ENCODE peak calls at places on chromosomes 13 and 19, in eight cellular contexts. M, N, V, H, J, E, O and U are unnamed samples.

GRCh38 chr13:19737844-19738557 is 44.7 kb downstream of the PSPC1 start:
- DNase-seq in M (no peak), N (peak; percentile 24), V (no peak), H (no peak), J (no peak), E (no peak), O (no peak), U (no peak)

GRCh38 chr13:65966991-65967451 is 1263.1 kb downstream of the PCDH9 start:
- DNase-seq in M (no peak), N (peak; percentile 36), V (no peak), H (no peak), J (no peak), E (peak; percentile 5), O (no peak), U (peak; percentile 70)

GRCh38 chr13:110345701-110346100 is 38.6 kb downstream of the COL4A2 start:
- DNase-seq in M (no peak), N (no peak), V (no peak), H (no peak), J (no peak), E (no peak), O (no peak), U (no peak)

GRCh38 chr13:103694033-103694432 is 627.8 kb upstream of the SLC10A2 start:
- DNase-seq in M (no peak), N (no peak), V (no peak), H (no peak), J (no peak), E (peak; percentile 16), O (no peak), U (peak; percentile 44)

GRCh38 chr13:111993701-111994100 is 73.2 kb upstream of the SOX1 start:
- DNase-seq in M (no peak), N (no peak), V (no peak), H (no peak), J (no peak), E (no peak), O (no peak), U (no peak)

GRCh38 chr13:110713981-110714797 is 689 bp downstream of the ING1 start:
- DNase-seq in M (peak; percentile 34), N (peak; percentile 52), V (peak; percentile 61), H (peak; percentile 78), J (no peak), E (peak; percentile 70), O (peak; percentile 74), U (peak; percentile 39)

GRCh38 chr13:20714563-20715339 is 11.3 kb downstream of the IL17D start:
- DNase-seq in M (no peak), N (peak; percentile 82), V (peak; percentile 60), H (peak; percentile 79), J (no peak), E (no peak), O (no peak), U (no peak)

GRCh38 chr19:47113446-47114348 is at the start of gene ZC3H4:
- DNase-seq in M (peak; percentile 94), N (peak; percentile 86), V (peak; percentile 96), H (peak; percentile 97), J (peak; percentile 90), E (peak; percentile 92), O (peak; percentile 96), U (peak; percentile 95)

GRCh38 chr19:34712606-34713261 is 21.3 kb upstream of the ZNF181 start:
- DNase-seq in M (peak; percentile 53), N (peak; percentile 59), V (peak; percentile 76), H (no peak), J (no peak), E (peak; percentile 70), O (no peak), U (peak; percentile 85)

GRCh38 chr13:57624565-57625435 is 6.7 kb upstream of the PCDH17 start:
- DNase-seq in M (peak; percentile 51), N (peak; percentile 58), V (peak; percentile 51), H (no peak), J (no peak), E (peak; percentile 87), O (no peak), U (peak; percentile 87)

GRCh38 chr19:47256688-47257410 is 524 bp downstream of the CCDC9 start:
- DNase-seq in M (peak; percentile 99), N (peak; percentile 96), V (peak; percentile 100), H (peak; percentile 100), J (peak; percentile 100), E (peak; percentile 100), O (peak; percentile 100), U (peak; percentile 99)

GRCh38 chr13:83221813-83222241 is 660.4 kb downstream of the SLITRK1 start:
- DNase-seq in M (no peak), N (peak; percentile 91), V (no peak), H (no peak), J (no peak), E (no peak), O (no peak), U (no peak)

GRCh38 chr19:23116802-23117571 is at the start of gene ZNF730:
- DNase-seq in M (peak; percentile 76), N (peak; percentile 83), V (peak; percentile 91), H (peak; percentile 63), J (no peak), E (peak; percentile 88), O (peak; percentile 64), U (peak; percentile 65)

GRCh38 chr13:87355451-87355850 is 315.7 kb upstream of the SLITRK5 start:
- DNase-seq in M (no peak), N (peak; percentile 13), V (no peak), H (no peak), J (no peak), E (no peak), O (no peak), U (no peak)

GRCh38 chr13:30322428-30322827 is 15.1 kb upstream of the KATNAL1 start:
- DNase-seq in M (no peak), N (no peak), V (no peak), H (no peak), J (no peak), E (no peak), O (no peak), U (no peak)

GRCh38 chr19:35755550-35756371 is 1.1 kb downstream of the HSPB6 start:
- DNase-seq in M (no peak), N (no peak), V (peak; percentile 88), H (peak; percentile 95), J (no peak), E (no peak), O (peak; percentile 82), U (peak; percentile 67)

GRCh38 chr13:41286370-41286769 is 23.0 kb upstream of the MTRF1 start:
- DNase-seq in M (no peak), N (no peak), V (no peak), H (no peak), J (no peak), E (no peak), O (no peak), U (no peak)

GRCh38 chr19:821228-821975 is at the start of gene PLPPR3:
- DNase-seq in M (no peak), N (no peak), V (no peak), H (no peak), J (no peak), E (peak; percentile 69), O (no peak), U (no peak)

GRCh38 chr13:59356607-59357006 is 807.1 kb downstream of the DIAPH3 start:
- DNase-seq in M (peak; percentile 25), N (peak; percentile 55), V (peak; percentile 93), H (peak; percentile 42), J (no peak), E (no peak), O (peak; percentile 34), U (peak; percentile 41)

GRCh38 chr13:32838985-32839384 is 177.2 kb upstream of the KL start:
- DNase-seq in M (no peak), N (no peak), V (peak; percentile 29), H (no peak), J (no peak), E (no peak), O (no peak), U (no peak)

GRCh38 chr13:42873081-42873480 is 91.7 kb downstream of the FAM216B start:
- DNase-seq in M (no peak), N (no peak), V (no peak), H (no peak), J (no peak), E (no peak), O (no peak), U (no peak)
- H3K4me3 ChIP-seq in M (no peak overlapping the region), N (no peak overlapping the region), V (no peak overlapping the region), H (no peak overlapping the region), J (no peak overlapping the region), E (no peak overlapping the region), O (no peak overlapping the region), U (no peak overlapping the region)

GRCh38 chr19:19445288-19445687 is 39.8 kb downstream of the GATAD2A start:
- DNase-seq in M (no peak), N (no peak), V (no peak), H (no peak), J (no peak), E (no peak), O (no peak), U (no peak)

GRCh38 chr19:19444694-19445155 is 39.2 kb downstream of the GATAD2A start:
- DNase-seq in M (no peak), N (peak; percentile 40), V (no peak), H (no peak), J (no peak), E (no peak), O (peak; percentile 39), U (no peak)

GRCh38 chr19:19446655-19447437 is 41.4 kb downstream of the GATAD2A start:
- DNase-seq in M (no peak), N (no peak), V (no peak), H (no peak), J (no peak), E (no peak), O (peak; percentile 22), U (no peak)

GRCh38 chr19:19447536-19448237 is 42.2 kb downstream of the GATAD2A start:
- DNase-seq in M (no peak), N (no peak), V (no peak), H (no peak), J (no peak), E (no peak), O (no peak), U (no peak)

GRCh38 chr19:19445911-19446361 is 40.5 kb downstream of the GATAD2A start:
- DNase-seq in M (no peak), N (peak; percentile 53), V (no peak), H (no peak), J (no peak), E (no peak), O (peak; percentile 13), U (no peak)
- H3K4me3 ChIP-seq in M (no peak overlapping the region), N (no peak overlapping the region), V (no peak overlapping the region), H (no peak overlapping the region), J (no peak overlapping the region), E (no peak overlapping the region), O (no peak overlapping the region), U (no peak overlapping the region)

GRCh38 chr19:45094158-45094557 is 1.2 kb downstream of the PPP1R37 start:
- DNase-seq in M (no peak), N (no peak), V (no peak), H (no peak), J (no peak), E (no peak), O (no peak), U (no peak)
- H3K4me3 ChIP-seq in M (peak overlapping the region; percentile 77), N (peak overlapping the region; percentile 56), V (peak overlapping the region; percentile 93), H (peak overlapping the region; percentile 63), J (peak overlapping the region; percentile 94), E (peak overlapping the region; percentile 92), O (no peak overlapping the region), U (peak overlapping the region; percentile 99)

DNA sequence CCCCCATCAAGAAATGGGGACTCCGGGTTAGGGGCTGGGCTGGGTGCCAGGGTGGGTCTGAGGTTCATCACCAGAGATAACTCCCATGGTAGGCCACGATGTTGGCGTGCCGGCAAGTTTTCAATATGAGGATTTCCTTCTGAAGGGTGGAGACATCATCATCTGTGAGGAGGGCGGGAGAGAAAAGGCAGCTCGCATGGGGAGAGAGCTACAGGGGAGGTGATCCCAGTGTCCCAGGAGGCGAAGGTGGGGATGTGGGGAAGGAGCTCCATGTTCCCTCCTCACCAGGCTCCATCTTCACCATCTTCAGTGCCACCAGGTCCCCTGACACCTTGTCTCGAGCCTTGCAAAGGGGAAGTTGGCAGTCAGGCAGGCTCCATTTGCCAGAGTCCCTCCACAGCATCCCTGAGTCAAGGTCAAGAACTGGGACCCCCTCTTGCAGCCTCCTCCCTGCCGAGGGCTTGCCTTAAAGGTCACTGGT is 430 bp downstream of the MAP4K1 start:
- DNase-seq in M (no peak), N (no peak), V (no peak), H (peak; percentile 52), J (no peak), E (no peak), O (peak; percentile 42), U (no peak)
- H3K4me3 ChIP-seq in M (peak overlapping the region; percentile 100), N (no peak overlapping the region), V (peak overlapping the region; percentile 87), H (no peak overlapping the region), J (peak overlapping the region; percentile 99), E (no peak overlapping the region), O (no peak overlapping the region), U (no peak overlapping the region)